ENCODE peak calls at places on chromosomes 4 and X, in four cellular contexts. One of them, this sample, is unnamed.

GRCh38 chr4:94595880-94596483 is 144.2 kb downstream of the PDLIM5 start:
- DNase-seq in ureter: no peak
- DNase-seq in HS-5: peak
- DNase-seq in heart left ventricle: no peak
- DNase-seq in this sample: no peak

GRCh38 chr4:12852338-12853307 is 631.5 kb downstream of the RAB28 start:
- DNase-seq in ureter: no peak
- DNase-seq in HS-5: peak
- DNase-seq in heart left ventricle: no peak
- DNase-seq in this sample: no peak

GRCh38 chr4:156374069-156374468 is 420.4 kb upstream of the CTSO start:
- DNase-seq in ureter: no peak
- DNase-seq in HS-5: no peak
- DNase-seq in heart left ventricle: no peak
- DNase-seq in this sample: no peak

GRCh38 chr4:113094802-113095201 is 45.3 kb downstream of the ANK2 start:
- DNase-seq in ureter: no peak
- DNase-seq in HS-5: no peak
- DNase-seq in heart left ventricle: no peak
- DNase-seq in this sample: no peak

GRCh38 chr4:7124643-7125442 is 57.0 kb upstream of the GRPEL1 start:
- DNase-seq in ureter: peak
- DNase-seq in HS-5: peak
- DNase-seq in heart left ventricle: peak
- DNase-seq in this sample: peak

GRCh38 chr4:2286904-2287593 is 25.1 kb upstream of the MXD4 start:
- DNase-seq in ureter: no peak
- DNase-seq in HS-5: no peak
- DNase-seq in heart left ventricle: peak
- DNase-seq in this sample: no peak

GRCh38 chr4:119037709-119038463 is 97.7 kb upstream of the MYOZ2 start:
- DNase-seq in ureter: no peak
- DNase-seq in HS-5: no peak
- DNase-seq in heart left ventricle: no peak
- DNase-seq in this sample: no peak

GRCh38 chr4:107349732-107350131 is 313.6 kb upstream of the DKK2 start:
- DNase-seq in ureter: no peak
- DNase-seq in HS-5: no peak
- DNase-seq in heart left ventricle: no peak
- DNase-seq in this sample: no peak

GRCh38 chr4:138845051-138845450 is 170.5 kb upstream of the NOCT start:
- DNase-seq in ureter: no peak
- DNase-seq in HS-5: no peak
- DNase-seq in heart left ventricle: no peak
- DNase-seq in this sample: no peak

GRCh38 chr4:113732-114131 is 10.6 kb upstream of the ZNF718 start:
- DNase-seq in ureter: no peak
- DNase-seq in HS-5: no peak
- DNase-seq in heart left ventricle: no peak
- DNase-seq in this sample: no peak

GRCh38 chr4:29081230-29081955 is 1638.8 kb upstream of the PCDH7 start:
- DNase-seq in ureter: no peak
- DNase-seq in HS-5: no peak
- DNase-seq in heart left ventricle: no peak
- DNase-seq in this sample: no peak

GRCh38 chr4:145154573-145154972 is 25.8 kb downstream of the OTUD4 start:
- DNase-seq in ureter: no peak
- DNase-seq in HS-5: no peak
- DNase-seq in heart left ventricle: no peak
- DNase-seq in this sample: no peak

GRCh38 chr4:43089730-43090129 is 197.2 kb downstream of the GRXCR1 start:
- DNase-seq in ureter: no peak
- DNase-seq in HS-5: peak
- DNase-seq in heart left ventricle: no peak
- DNase-seq in this sample: no peak

GRCh38 chr4:107654694-107655093 is 65.3 kb downstream of the PAPSS1 start:
- DNase-seq in ureter: no peak
- DNase-seq in HS-5: no peak
- DNase-seq in heart left ventricle: no peak
- DNase-seq in this sample: no peak

GRCh38 chrX:9670136-9670905 is 95.3 kb downstream of the GPR143 start:
- DNase-seq in ureter: no peak
- DNase-seq in HS-5: no peak
- DNase-seq in heart left ventricle: no peak
- DNase-seq in this sample: no peak

GRCh38 chr4:122764808-122765189 is 32.3 kb downstream of the BBS12 start:
- DNase-seq in ureter: no peak
- DNase-seq in HS-5: peak
- DNase-seq in heart left ventricle: no peak
- DNase-seq in this sample: no peak

GRCh38 chr4:6688879-6689505 is 4.7 kb upstream of the S100P start:
- DNase-seq in ureter: peak
- DNase-seq in HS-5: peak
- DNase-seq in heart left ventricle: peak
- DNase-seq in this sample: peak

GRCh38 chr4:1445716-1446445 is 39.6 kb upstream of the NKX1-1 start:
- DNase-seq in ureter: no peak
- DNase-seq in HS-5: no peak
- DNase-seq in heart left ventricle: no peak
- DNase-seq in this sample: no peak

GRCh38 chr4:156190606-156191005 is 236.9 kb upstream of the CTSO start:
- DNase-seq in ureter: no peak
- DNase-seq in HS-5: peak
- DNase-seq in heart left ventricle: no peak
- DNase-seq in this sample: peak

GRCh38 chr4:6626066-6626465 is 14.4 kb upstream of the MRFAP1 start:
- DNase-seq in ureter: no peak
- DNase-seq in HS-5: no peak
- DNase-seq in heart left ventricle: no peak
- DNase-seq in this sample: no peak

GRCh38 chrX:132631579-132632232 is 142.9 kb upstream of the MBNL3 start:
- DNase-seq in ureter: no peak
- DNase-seq in HS-5: no peak
- DNase-seq in heart left ventricle: no peak
- DNase-seq in this sample: no peak

GRCh38 chr4:187814737-187815465 is 180.7 kb upstream of the ZFP42 start:
- DNase-seq in ureter: peak
- DNase-seq in HS-5: no peak
- DNase-seq in heart left ventricle: no peak
- DNase-seq in this sample: no peak

GRCh38 chrX:1323315-1323714 is 13.3 kb upstream of the IL3RA start:
- DNase-seq in ureter: no peak
- DNase-seq in HS-5: no peak
- DNase-seq in heart left ventricle: peak
- DNase-seq in this sample: no peak

GRCh38 chrX:140918398-140919043 is 83.9 kb upstream of the SPANXB1 start:
- DNase-seq in ureter: no peak
- DNase-seq in HS-5: peak
- DNase-seq in heart left ventricle: no peak
- DNase-seq in this sample: peak